ENCODE peak calls at places on chromosomes 5 and 9, in four cellular contexts. W, F, Q and Z are unnamed samples.

GRCh38 chr5:8905021-8905420 is 640.9 kb downstream of the SEMA5A start:
- DNase-seq in Q (no peak), W (peak; percentile 56), F (no peak), Z (no peak)

GRCh38 chr5:122846051-122846567 is 696 bp downstream of the SNX24 start:
- DNase-seq in Q (no peak), W (peak; percentile 47), F (no peak), Z (no peak)

GRCh38 chr5:81140942-81141341 is 92.2 kb upstream of the CKMT2 start:
- DNase-seq in Q (no peak), W (peak; percentile 11), F (peak; percentile 65), Z (no peak)

GRCh38 chr5:58887721-58888409 is 305.0 kb downstream of the RAB3C start:
- DNase-seq in Q (peak; percentile 32), W (no peak), F (peak; percentile 61), Z (peak; percentile 30)

GRCh38 chr5:10485142-10485795 is 43.6 kb downstream of the ROPN1L start:
- DNase-seq in W (peak; percentile 78), Q (peak; percentile 24), F (peak; percentile 77), Z (peak; percentile 18)

GRCh38 chr9:112360047-112360804 is 19.7 kb upstream of the HSDL2 start:
- DNase-seq in W (no peak), Q (no peak), F (no peak), Z (no peak)

GRCh38 chr9:95017062-95017461 is 290.6 kb downstream of the AOPEP start:
- DNase-seq in F (no peak), W (no peak), Q (no peak), Z (no peak)

GRCh38 chr9:78811562-78812276 is 514.8 kb downstream of the PSAT1 start:
- DNase-seq in F (no peak), Q (no peak), W (no peak), Z (no peak)

GRCh38 chr5:112738180-112738560 is 485 bp downstream of the APC start:
- DNase-seq in F (no peak), W (no peak), Q (no peak), Z (no peak)

GRCh38 chr9:126125577-126125976 is 201.1 kb upstream of the MVB12B start:
- DNase-seq in W (peak; percentile 8), Q (no peak), F (no peak), Z (no peak)

GRCh38 chr9:105444130-105444529 is 3.7 kb upstream of the FSD1L start:
- DNase-seq in W (no peak), F (no peak), Q (no peak), Z (no peak)

GRCh38 chr9:126159661-126160060 is 167.0 kb upstream of the MVB12B start:
- DNase-seq in Q (no peak), F (no peak), W (no peak), Z (no peak)

GRCh38 chr9:92377904-92378303 is 26.5 kb downstream of the OGN start:
- DNase-seq in Q (no peak), W (no peak), F (no peak), Z (no peak)

DNA sequence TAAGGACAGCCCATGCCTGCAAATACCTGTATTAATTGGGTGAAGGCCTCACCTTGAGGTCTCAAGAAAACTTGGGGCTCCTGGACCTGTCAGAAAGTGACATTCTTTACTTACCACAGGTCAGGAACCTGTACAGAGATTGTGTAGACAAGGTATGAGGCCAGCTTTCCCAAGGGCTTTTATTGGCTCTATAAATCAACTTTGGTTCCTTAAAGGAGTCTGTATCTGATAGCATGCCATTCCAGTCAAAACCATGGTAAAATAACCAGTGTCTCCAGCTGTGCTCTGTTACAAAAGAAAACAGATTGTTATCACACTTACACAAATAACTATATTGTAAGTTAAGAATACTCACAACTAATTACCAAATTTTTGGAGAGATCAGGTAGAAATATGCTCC is 64.5 kb downstream of the COL15A1 start:
- DNase-seq in W (no peak), F (no peak), Q (no peak), Z (no peak)
- H3K9me3 ChIP-seq in W (peaks cover 4% of the 10 kb centered on the region), F (peaks cover 5% of the 10 kb centered on the region), Q (peaks cover 12% of the 10 kb centered on the region), Z (peaks cover 10% of the 10 kb centered on the region)

GRCh38 chr5:136856648-136857047 is 491.3 kb upstream of the TRPC7 start:
- DNase-seq in Q (no peak), F (no peak), W (no peak), Z (no peak)
- H3K36me3 ChIP-seq in Q (no peaks in the 10 kb centered on the region), F (no peaks in the 10 kb centered on the region), W (no peaks in the 10 kb centered on the region), Z (no peaks in the 10 kb centered on the region)

GRCh38 chr5:54383941-54384340 is 71.6 kb upstream of the HSPB3 start:
- DNase-seq in Q (no peak), F (no peak), W (peak; percentile 45), Z (no peak)

GRCh38 chr5:54384356-54384933 is 71.1 kb upstream of the HSPB3 start:
- DNase-seq in Q (no peak), W (no peak), F (no peak), Z (no peak)

GRCh38 chr5:54387659-54388232 is 67.8 kb upstream of the HSPB3 start:
- DNase-seq in F (no peak), Q (no peak), W (no peak), Z (no peak)

GRCh38 chr5:54387031-54387430 is 68.5 kb upstream of the HSPB3 start:
- DNase-seq in F (no peak), W (no peak), Q (no peak), Z (no peak)

GRCh38 chr5:54385994-54386393 is 69.5 kb upstream of the HSPB3 start:
- DNase-seq in W (no peak), F (no peak), Q (no peak), Z (no peak)
- H3K4me3 ChIP-seq in W (no peak overlapping the region), F (no peak overlapping the region), Q (no peak overlapping the region), Z (no peak overlapping the region)

DNA sequence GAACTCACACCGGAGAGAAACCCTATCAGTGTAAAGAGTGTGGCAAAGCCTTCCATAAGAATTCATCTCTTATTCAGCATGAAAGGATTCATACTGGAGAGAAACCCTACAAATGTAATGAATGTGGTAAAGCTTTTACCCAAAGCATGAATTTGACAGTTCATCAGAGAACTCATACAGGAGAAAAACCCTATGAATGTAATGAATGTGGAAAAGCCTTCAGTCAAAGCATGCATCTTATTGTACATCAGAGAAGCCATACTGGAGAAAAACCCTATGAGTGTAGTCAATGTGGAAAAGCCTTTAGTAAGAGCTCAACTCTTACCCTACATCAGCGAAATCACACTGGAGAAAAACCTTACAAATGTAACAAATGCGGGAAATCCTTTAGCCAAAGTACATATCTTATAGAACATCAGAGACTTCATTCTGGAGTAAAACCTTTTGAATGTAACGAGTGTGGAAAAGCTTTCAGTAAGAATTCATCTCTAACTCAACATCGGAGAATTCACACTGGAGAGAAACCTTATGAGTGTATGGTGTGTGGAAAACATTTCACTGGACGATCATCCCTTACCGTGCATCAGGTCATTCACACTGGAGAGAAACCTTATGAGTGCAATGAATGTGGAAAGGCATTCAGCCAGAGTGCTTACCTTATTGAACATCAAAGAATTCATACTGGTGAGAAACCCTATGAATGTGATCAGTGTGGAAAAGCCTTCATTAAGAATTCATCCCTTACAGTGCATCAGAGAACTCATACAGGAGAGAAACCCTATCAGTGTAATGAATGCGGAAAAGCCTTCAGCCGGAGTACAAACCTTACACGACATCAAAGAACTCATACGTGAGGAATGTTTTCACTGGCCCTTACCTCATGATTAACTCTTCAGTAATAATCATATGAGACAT is 8.9 kb upstream of the ZNF454 start:
- DNase-seq in F (no peak), Q (no peak), W (no peak), Z (no peak)
- H3K9me3 ChIP-seq in F (peaks cover 100% of the 10 kb centered on the region), Q (peaks cover 72% of the 10 kb centered on the region), W (peaks cover 48% of the 10 kb centered on the region), Z (peaks cover 99% of the 10 kb centered on the region)

DNA sequence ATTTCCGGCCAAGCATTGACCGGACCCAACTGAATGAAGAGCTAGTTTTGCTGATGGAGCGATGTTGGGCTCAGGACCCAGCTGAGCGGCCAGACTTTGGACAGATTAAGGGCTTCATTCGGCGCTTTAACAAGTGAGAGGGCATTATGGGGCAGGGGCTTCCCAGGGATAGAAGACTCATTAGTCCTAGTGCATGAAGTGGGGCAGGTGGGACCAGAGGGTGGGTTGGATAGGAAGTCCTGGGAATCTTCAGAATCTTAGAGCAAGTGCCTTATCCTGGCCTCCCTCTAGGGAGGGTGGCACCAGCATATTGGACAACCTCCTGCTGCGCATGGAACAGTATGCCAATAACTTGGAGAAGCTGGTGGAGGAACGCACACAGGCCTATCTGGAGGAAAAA is 6.0 kb downstream of the SPAG8 start:
- DNase-seq in F (no peak), W (no peak), Q (no peak), Z (no peak)
- H3K36me3 ChIP-seq in F (peaks cover 78% of the 10 kb centered on the region), W (no peaks in the 10 kb centered on the region), Q (peaks cover 29% of the 10 kb centered on the region), Z (no peaks in the 10 kb centered on the region)

DNA sequence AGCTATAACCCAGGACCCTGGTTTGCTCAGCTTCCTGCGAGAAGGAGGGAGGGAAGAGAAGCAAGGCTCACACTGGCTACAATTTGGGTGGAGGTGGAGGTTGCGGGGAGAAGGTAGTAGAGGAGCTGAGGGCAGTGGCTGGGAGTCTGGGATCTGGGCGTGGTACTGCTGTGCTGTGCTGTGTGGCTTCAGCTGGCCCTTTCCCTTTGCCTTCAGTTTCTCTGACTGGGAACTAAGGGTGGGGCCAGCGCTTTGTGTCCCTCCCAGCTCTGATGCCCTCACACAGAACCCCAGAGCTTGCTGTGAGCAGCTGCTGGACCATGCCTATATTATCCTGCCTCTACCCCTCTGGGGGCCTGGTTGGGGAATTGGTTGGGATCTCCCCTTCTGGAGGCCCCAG is 60.9 kb downstream of the RGS3 start:
- DNase-seq in W (no peak), Q (no peak), F (no peak), Z (peak; percentile 81)
- H3K4me3 ChIP-seq in W (no peak overlapping the region), Q (no peak overlapping the region), F (no peak overlapping the region), Z (no peak overlapping the region)

GRCh38 chr5:66100851-66101250 is 43.2 kb upstream of the SREK1 start:
- DNase-seq in W (no peak), Q (no peak), F (no peak), Z (no peak)
- H3K9me3 ChIP-seq in W (peaks cover 26% of the 10 kb centered on the region), Q (peaks cover 27% of the 10 kb centered on the region), F (peaks cover 13% of the 10 kb centered on the region), Z (peaks cover 62% of the 10 kb centered on the region)

GRCh38 chr5:14421851-14422250 is 159.7 kb upstream of the OTULINL start:
- DNase-seq in F (no peak), W (no peak), Q (no peak), Z (no peak)
- H3K36me3 ChIP-seq in F (peaks cover 69% of the 10 kb centered on the region), W (no peaks in the 10 kb centered on the region), Q (peaks cover 2% of the 10 kb centered on the region), Z (no peaks in the 10 kb centered on the region)

DNA sequence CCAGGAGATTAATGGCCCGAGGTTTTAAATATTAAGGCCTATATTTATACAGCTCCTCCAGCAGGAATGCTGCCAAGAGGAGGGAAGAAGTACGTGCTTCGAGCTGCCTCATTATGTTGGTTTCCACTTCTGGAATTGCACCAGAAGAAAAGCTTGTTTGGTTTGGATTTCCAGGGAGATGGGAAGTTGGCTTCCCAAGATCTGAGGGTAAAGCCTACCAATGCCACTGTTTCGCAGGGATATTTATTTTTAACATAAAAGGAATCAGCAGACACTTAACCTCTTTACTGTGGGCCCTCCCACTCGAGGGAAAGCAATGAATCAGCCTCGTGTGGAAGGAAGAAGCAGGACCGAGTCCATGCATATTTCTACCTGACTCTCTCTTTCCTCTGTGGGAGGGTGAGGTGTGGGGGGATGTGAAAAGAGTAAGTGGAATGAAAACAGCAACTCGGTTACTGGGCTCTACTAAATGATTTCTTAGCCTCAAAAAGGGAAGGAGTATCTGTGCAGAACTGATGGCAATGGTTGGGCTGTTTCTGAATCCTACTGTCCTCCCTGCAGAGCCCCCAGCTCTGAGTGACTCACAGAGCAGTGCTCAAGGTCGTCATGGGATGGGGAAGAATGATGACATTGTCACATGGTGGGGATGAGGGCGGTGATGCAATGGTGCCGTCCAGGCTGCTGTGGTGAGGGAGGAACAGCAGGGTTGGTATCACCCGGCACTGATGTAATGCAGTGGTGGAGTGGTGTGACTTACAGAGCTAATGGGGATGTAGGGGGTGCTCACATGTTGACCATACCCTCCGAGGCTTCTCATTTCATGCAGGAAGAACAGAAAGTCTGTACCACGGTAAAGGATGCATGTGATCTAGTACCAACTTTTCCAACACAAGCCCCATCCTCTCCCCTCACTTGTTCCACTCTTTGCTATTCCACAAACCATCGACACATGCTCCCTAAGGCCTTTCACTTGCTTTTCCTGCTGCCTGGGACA is 215.0 kb upstream of the PANK3 start:
- DNase-seq in Q (no peak), W (peak; percentile 55), F (no peak), Z (no peak)
- H3K4me3 ChIP-seq in Q (no peak overlapping the region), W (no peak overlapping the region), F (no peak overlapping the region), Z (no peak overlapping the region)